ENCODE peak calls at places on chromosomes 6 and 20, in seven cellular contexts. O, Z, X, I, D, S and P are unnamed samples.

GRCh38 chr6:4914412-4915159 is 89.3 kb downstream of the RPP40 start:
- DNase-seq in O (no peak), Z (no peak), X (no peak), I (peak), D (no peak), S (no peak), P (no peak)

GRCh38 chr6:3296113-3296512 is 37.4 kb downstream of the PSMG4 start:
- DNase-seq in O (no peak), Z (no peak), X (no peak), I (no peak), D (no peak), S (no peak), P (no peak)

GRCh38 chr6:158554611-158555361 is 5.1 kb upstream of the TMEM181 start:
- DNase-seq in O (no peak), Z (no peak), X (no peak), I (no peak), D (no peak), S (no peak), P (no peak)

GRCh38 chr20:3735768-3736167 is 3.3 kb downstream of the HSPA12B start:
- DNase-seq in O (no peak), Z (no peak), X (no peak), I (no peak), D (no peak), S (no peak), P (no peak)

GRCh38 chr6:131966443-131966842 is 15.3 kb upstream of the CCN2 start:
- DNase-seq in O (no peak), Z (no peak), X (no peak), I (peak), D (no peak), S (no peak), P (no peak)

GRCh38 chr20:20465259-20465658 is 97.4 kb downstream of the INSM1 start:
- DNase-seq in O (peak), Z (no peak), X (no peak), I (no peak), D (no peak), S (no peak), P (no peak)

GRCh38 chr6:37125779-37126553 is 44.0 kb upstream of the PIM1 start:
- DNase-seq in O (no peak), Z (no peak), X (no peak), I (no peak), D (no peak), S (no peak), P (no peak)

GRCh38 chr6:84392292-84392691 is 164.8 kb upstream of the CEP162 start:
- DNase-seq in O (no peak), Z (no peak), X (no peak), I (peak), D (no peak), S (no peak), P (no peak)

GRCh38 chr6:162907876-162908481 is 180.2 kb downstream of the PACRG start:
- DNase-seq in O (peak), Z (no peak), X (no peak), I (peak), D (no peak), S (no peak), P (no peak)

GRCh38 chr6:52598123-52598823 is 21.4 kb upstream of the TRAM2 start:
- DNase-seq in O (peak), Z (peak), X (peak), I (peak), D (no peak), S (peak), P (no peak)

GRCh38 chr6:9783567-9783966 is 631.3 kb downstream of the TFAP2A start:
- DNase-seq in O (no peak), Z (no peak), X (no peak), I (no peak), D (no peak), S (no peak), P (no peak)

GRCh38 chr6:121780325-121781313 is 345.2 kb downstream of the GJA1 start:
- DNase-seq in O (no peak), Z (peak), X (peak), I (peak), D (no peak), S (no peak), P (no peak)

GRCh38 chr20:58023346-58023745 is 205.1 kb downstream of the ANKRD60 start:
- DNase-seq in O (no peak), Z (no peak), X (no peak), I (no peak), D (no peak), S (no peak), P (no peak)

GRCh38 chr6:56843476-56844349 is 111.2 kb upstream of the BEND6 start:
- DNase-seq in O (peak), Z (peak), X (peak), I (peak), D (no peak), S (peak), P (no peak)

GRCh38 chr20:17808357-17808756 is 108.6 kb downstream of the BANF2 start:
- DNase-seq in O (no peak), Z (peak), X (no peak), I (peak), D (no peak), S (no peak), P (no peak)

GRCh38 chr6:155026366-155027045 is 31.4 kb downstream of the TIAM2 start:
- DNase-seq in O (no peak), Z (peak), X (no peak), I (peak), D (no peak), S (no peak), P (no peak)

GRCh38 chr6:33761922-33762629 is 15.4 kb upstream of the IP6K3 start:
- DNase-seq in O (peak), Z (peak), X (peak), I (peak), D (no peak), S (no peak), P (no peak)

GRCh38 chr20:33947709-33948295 is 45.9 kb upstream of the RALY start:
- DNase-seq in O (peak), Z (no peak), X (no peak), I (no peak), D (peak), S (peak), P (no peak)